ENCODE peak calls at places on chromosomes 3 and 15, in six cellular contexts. One of them, this sample, is unnamed.

GRCh38 chr15:73760330-73760729 is 7.2 kb upstream of the INSYN1 start:
- DNase-seq in progenitor cell of endocrine pancreas: no peak
- DNase-seq in GM20000: no peak
- DNase-seq in AG09319: no peak
- DNase-seq in mucosa of gallbladder: no peak
- DNase-seq in ELR: no peak
- DNase-seq in this sample: no peak

GRCh38 chr3:53231532-53232511 is 24.0 kb downstream of the TKT start:
- DNase-seq in mucosa of gallbladder: no peak
- DNase-seq in ELR: no peak
- DNase-seq in progenitor cell of endocrine pancreas: no peak
- DNase-seq in AG09319: no peak
- DNase-seq in GM20000: no peak
- DNase-seq in this sample: no peak

GRCh38 chr3:184748219-184749135 is 36.6 kb upstream of the MAGEF1 start:
- DNase-seq in mucosa of gallbladder: no peak
- DNase-seq in progenitor cell of endocrine pancreas: no peak
- DNase-seq in AG09319: no peak
- DNase-seq in GM20000: peak
- DNase-seq in ELR: peak
- DNase-seq in this sample: peak

GRCh38 chr3:159872374-159873109 is 116.1 kb upstream of the IL12A start:
- DNase-seq in GM20000: no peak
- DNase-seq in progenitor cell of endocrine pancreas: no peak
- DNase-seq in AG09319: no peak
- DNase-seq in mucosa of gallbladder: no peak
- DNase-seq in ELR: peak
- DNase-seq in this sample: no peak

GRCh38 chr3:144257381-144257780 is 285.8 kb downstream of the DIPK2A start:
- DNase-seq in mucosa of gallbladder: no peak
- DNase-seq in progenitor cell of endocrine pancreas: no peak
- DNase-seq in GM20000: no peak
- DNase-seq in ELR: no peak
- DNase-seq in AG09319: no peak
- DNase-seq in this sample: no peak

GRCh38 chr15:70806992-70807712 is 43.8 kb upstream of the UACA start:
- DNase-seq in ELR: peak
- DNase-seq in mucosa of gallbladder: peak
- DNase-seq in AG09319: no peak
- DNase-seq in GM20000: no peak
- DNase-seq in progenitor cell of endocrine pancreas: no peak
- DNase-seq in this sample: no peak

GRCh38 chr3:46612324-46612723 is at the start of gene FAM240A:
- DNase-seq in GM20000: no peak
- DNase-seq in AG09319: no peak
- DNase-seq in mucosa of gallbladder: no peak
- DNase-seq in ELR: no peak
- DNase-seq in progenitor cell of endocrine pancreas: no peak
- DNase-seq in this sample: no peak

GRCh38 chr15:87129916-87130315 is 1050.2 kb downstream of the AGBL1 start:
- DNase-seq in ELR: no peak
- DNase-seq in progenitor cell of endocrine pancreas: no peak
- DNase-seq in GM20000: no peak
- DNase-seq in mucosa of gallbladder: no peak
- DNase-seq in AG09319: no peak
- DNase-seq in this sample: no peak

GRCh38 chr3:29764603-29765254 is 483.9 kb downstream of the RBMS3 start:
- DNase-seq in mucosa of gallbladder: peak
- DNase-seq in AG09319: peak
- DNase-seq in GM20000: no peak
- DNase-seq in ELR: peak
- DNase-seq in progenitor cell of endocrine pancreas: no peak
- DNase-seq in this sample: no peak

GRCh38 chr3:10357095-10357494 is 36.2 kb upstream of the SEC13 start:
- DNase-seq in mucosa of gallbladder: no peak
- DNase-seq in AG09319: no peak
- DNase-seq in progenitor cell of endocrine pancreas: no peak
- DNase-seq in ELR: no peak
- DNase-seq in GM20000: no peak
- DNase-seq in this sample: no peak

GRCh38 chr3:187101184-187102072 is 37.9 kb downstream of the RPL39L start:
- DNase-seq in ELR: peak
- DNase-seq in AG09319: peak
- DNase-seq in progenitor cell of endocrine pancreas: no peak
- DNase-seq in mucosa of gallbladder: peak
- DNase-seq in GM20000: no peak
- DNase-seq in this sample: peak

GRCh38 chr15:40110866-40111550 is 2.3 kb upstream of the BMF start:
- DNase-seq in progenitor cell of endocrine pancreas: no peak
- DNase-seq in GM20000: peak
- DNase-seq in AG09319: no peak
- DNase-seq in mucosa of gallbladder: no peak
- DNase-seq in ELR: no peak
- DNase-seq in this sample: no peak

GRCh38 chr3:37991109-37991508 is 523 bp downstream of the VILL start:
- DNase-seq in AG09319: no peak
- DNase-seq in progenitor cell of endocrine pancreas: no peak
- DNase-seq in ELR: no peak
- DNase-seq in mucosa of gallbladder: no peak
- DNase-seq in GM20000: no peak
- DNase-seq in this sample: no peak

GRCh38 chr3:148938931-148939330 is 52.4 kb upstream of the GYG1 start:
- DNase-seq in ELR: no peak
- DNase-seq in GM20000: no peak
- DNase-seq in AG09319: no peak
- DNase-seq in progenitor cell of endocrine pancreas: no peak
- DNase-seq in mucosa of gallbladder: no peak
- DNase-seq in this sample: no peak

GRCh38 chr3:15295506-15295905 is 36.9 kb downstream of the SH3BP5 start:
- DNase-seq in AG09319: no peak
- DNase-seq in ELR: peak
- DNase-seq in progenitor cell of endocrine pancreas: no peak
- DNase-seq in GM20000: no peak
- DNase-seq in mucosa of gallbladder: no peak
- DNase-seq in this sample: no peak